ENCODE peak calls at places on chromosomes 16 and 17, in seven cellular contexts. L is fibroblast of lung; H is RWPE2; Z is CD8-positive, alpha-beta memory T cell; S is effector memory CD4-positive, alpha-beta T cell; I is thoracic aorta; Y is tibial nerve. O is an unnamed sample.

GRCh38 chr16:1093284-1094123 is 2.5 kb downstream of the C1QTNF8 start:
- DNase-seq in L (no peak), H (no peak), Z (no peak), S (no peak), I (no peak), Y (no peak), O (no peak)

GRCh38 chr16:15879255-15879804 is 9.1 kb downstream of the CEP20 start:
- DNase-seq in L (peak), H (no peak), Z (no peak), S (no peak), I (no peak), Y (no peak), O (no peak)

GRCh38 chr17:82461827-82462524 is 3.4 kb downstream of the NARF start:
- DNase-seq in L (no peak), H (no peak), Z (no peak), S (no peak), I (no peak), Y (no peak), O (no peak)

GRCh38 chr16:27461483-27462171 is 59.7 kb downstream of the IL21R start:
- DNase-seq in L (peak), H (no peak), Z (no peak), S (no peak), I (no peak), Y (no peak), O (no peak)

GRCh38 chr17:7114241-7114874 is at the start of gene ASGR2:
- DNase-seq in L (no peak), H (no peak), Z (no peak), S (no peak), I (no peak), Y (no peak), O (no peak)

GRCh38 chr17:27879987-27880608 is 13.1 kb downstream of the LYRM9 start:
- DNase-seq in L (peak), H (no peak), Z (peak), S (peak), I (no peak), Y (peak), O (peak)

GRCh38 chr16:28845173-28846079 is 722 bp downstream of the TUFM start:
- DNase-seq in L (no peak), H (no peak), Z (peak), S (no peak), I (no peak), Y (no peak), O (no peak)

GRCh38 chr17:17693253-17693954 is 12.1 kb downstream of the RAI1 start:
- DNase-seq in L (no peak), H (peak), Z (no peak), S (no peak), I (peak), Y (no peak), O (peak)

GRCh38 chr17:57342963-57343589 is 86.8 kb downstream of the MSI2 start:
- DNase-seq in L (no peak), H (no peak), Z (no peak), S (no peak), I (no peak), Y (no peak), O (no peak)

GRCh38 chr17:57340160-57340981 is 84.0 kb downstream of the MSI2 start:
- DNase-seq in L (no peak), H (no peak), Z (no peak), S (no peak), I (no peak), Y (no peak), O (no peak)

GRCh38 chr17:57343717-57344116 is 87.4 kb downstream of the MSI2 start:
- DNase-seq in L (no peak), H (no peak), Z (no peak), S (no peak), I (no peak), Y (no peak), O (no peak)

GRCh38 chr17:57341611-57342010 is 85.3 kb downstream of the MSI2 start:
- DNase-seq in L (no peak), H (no peak), Z (no peak), S (no peak), I (no peak), Y (no peak), O (no peak)

DNA sequence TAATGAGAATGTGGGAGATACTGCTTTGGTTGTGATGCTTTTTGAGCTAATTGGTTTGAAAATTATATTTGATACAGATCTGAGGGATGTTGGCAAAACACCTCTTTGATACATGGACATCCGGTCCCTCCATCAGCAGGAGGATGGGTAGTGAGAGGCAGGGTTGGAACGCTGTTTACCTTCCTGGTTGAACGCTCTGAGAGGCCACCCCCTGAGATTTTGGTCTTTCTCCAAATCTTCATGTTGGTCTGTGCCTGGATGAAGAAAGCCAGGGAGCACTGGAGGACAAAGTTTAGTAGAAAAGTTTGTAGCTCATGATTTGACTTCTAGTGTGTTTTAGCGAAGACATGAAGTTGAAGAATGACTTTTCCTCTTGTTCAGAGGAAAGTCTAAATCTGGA is 85.8 kb downstream of the MSI2 start:
- DNase-seq in L (no peak), H (no peak), Z (no peak), S (no peak), I (no peak), Y (no peak), O (no peak)
- H3K27ac ChIP-seq in L (no peak), H (no peak), Z (no peak), S (no peak), I (no peak), Y (no peak), O (no peak)

DNA sequence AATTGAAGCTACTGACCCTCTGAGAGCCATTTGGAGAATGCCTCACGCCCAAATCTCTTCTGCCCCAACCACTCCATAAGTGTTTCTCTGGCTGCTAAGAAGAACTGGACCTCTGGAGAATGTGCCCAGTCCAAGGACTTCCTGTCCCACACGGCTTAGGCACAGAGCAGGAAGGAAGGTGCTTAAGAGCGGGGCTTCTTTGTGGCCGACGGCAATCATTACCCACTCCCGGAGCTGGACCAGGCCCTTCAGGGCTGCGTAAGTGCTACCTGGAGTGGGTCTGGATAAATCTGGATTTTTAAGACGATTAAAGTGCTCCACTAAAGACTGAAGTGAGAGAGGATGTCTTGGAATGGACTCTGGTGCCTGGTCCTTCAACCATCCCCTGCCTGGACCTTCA is 1.8 kb downstream of the CCDC42 start:
- DNase-seq in L (no peak), H (no peak), Z (no peak), S (no peak), I (no peak), Y (no peak), O (no peak)
- H3K27ac ChIP-seq in L (no peak), H (no peak), Z (no peak), S (no peak), I (peak), Y (no peak), O (no peak)

DNA sequence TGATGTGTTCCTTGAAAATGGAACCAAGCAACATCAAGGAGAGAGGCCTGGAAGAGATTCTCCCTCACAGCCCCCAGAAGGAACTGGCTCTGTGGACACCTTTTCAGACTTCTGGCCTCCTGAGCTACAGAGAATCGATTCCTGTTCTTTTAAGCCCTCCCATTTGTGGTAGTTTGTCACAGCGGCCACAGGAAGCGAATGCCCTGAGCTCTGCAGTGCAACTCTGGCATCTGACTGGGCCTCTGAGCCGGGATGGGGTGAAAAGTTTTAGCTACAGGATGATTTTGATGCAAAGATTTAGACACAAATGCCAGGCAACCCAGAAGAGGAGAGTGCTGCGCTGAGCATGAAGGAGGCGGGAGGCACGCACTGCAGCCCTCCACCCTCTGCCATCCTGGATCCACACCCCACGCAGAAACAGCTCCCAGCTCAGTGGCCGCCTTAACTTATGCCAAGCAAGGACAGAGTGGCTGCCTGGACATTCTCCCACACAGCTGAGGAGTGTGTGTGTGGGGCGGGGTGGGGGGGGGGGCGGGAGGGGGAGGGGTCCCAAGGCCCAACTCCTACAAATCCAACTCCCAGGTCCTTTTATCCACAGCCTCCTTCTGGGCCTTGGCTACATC is 2.2 kb downstream of the TIMP2 start:
- DNase-seq in L (no peak), H (no peak), Z (no peak), S (no peak), I (no peak), Y (no peak), O (no peak)
- H3K27ac ChIP-seq in L (peak), H (no peak), Z (no peak), S (no peak), I (peak), Y (peak), O (peak)

DNA sequence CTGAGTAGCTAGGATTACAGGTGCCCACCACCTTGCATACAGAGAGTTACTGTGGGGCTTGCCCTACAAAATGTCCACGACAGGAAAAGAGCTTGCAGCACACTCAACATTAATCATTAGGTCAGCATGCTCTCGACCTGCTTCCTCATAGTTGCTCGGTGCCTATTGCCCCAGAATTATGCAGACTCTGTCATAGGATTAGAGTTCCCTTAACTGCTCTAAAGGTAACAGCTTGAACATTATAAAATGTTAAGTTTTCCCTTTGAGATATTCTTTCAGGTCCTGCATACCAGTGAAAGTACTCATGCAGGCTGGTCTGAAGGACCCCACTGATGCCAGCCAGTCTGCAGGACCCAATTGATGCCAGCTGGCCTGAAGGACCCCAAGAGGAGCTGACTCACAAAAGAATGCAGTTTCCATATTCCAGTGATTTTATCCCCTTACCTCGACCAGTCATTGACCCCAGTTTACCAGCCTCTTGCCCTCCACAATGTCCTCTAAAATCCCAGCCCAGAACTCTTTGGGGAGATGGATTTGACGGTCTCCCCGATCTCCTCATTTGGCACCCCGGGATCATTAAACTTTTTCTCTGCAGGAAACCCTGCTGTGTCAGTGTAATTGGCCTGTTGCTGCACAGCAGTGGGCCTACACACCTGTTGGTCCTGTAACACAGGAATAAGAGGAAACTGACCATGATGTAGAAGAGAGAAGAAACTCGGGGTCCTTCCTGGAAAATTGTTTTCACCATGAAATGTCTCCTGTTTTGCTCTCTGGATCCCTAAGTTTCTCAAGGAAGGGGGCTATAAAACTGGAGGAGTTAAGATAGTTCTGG is 10.6 kb downstream of the ICAM2 start:
- DNase-seq in L (peak), H (no peak), Z (no peak), S (no peak), I (no peak), Y (no peak), O (no peak)
- H3K27ac ChIP-seq in L (no peak), H (no peak), Z (no peak), S (no peak), I (no peak), Y (no peak), O (no peak)

DNA sequence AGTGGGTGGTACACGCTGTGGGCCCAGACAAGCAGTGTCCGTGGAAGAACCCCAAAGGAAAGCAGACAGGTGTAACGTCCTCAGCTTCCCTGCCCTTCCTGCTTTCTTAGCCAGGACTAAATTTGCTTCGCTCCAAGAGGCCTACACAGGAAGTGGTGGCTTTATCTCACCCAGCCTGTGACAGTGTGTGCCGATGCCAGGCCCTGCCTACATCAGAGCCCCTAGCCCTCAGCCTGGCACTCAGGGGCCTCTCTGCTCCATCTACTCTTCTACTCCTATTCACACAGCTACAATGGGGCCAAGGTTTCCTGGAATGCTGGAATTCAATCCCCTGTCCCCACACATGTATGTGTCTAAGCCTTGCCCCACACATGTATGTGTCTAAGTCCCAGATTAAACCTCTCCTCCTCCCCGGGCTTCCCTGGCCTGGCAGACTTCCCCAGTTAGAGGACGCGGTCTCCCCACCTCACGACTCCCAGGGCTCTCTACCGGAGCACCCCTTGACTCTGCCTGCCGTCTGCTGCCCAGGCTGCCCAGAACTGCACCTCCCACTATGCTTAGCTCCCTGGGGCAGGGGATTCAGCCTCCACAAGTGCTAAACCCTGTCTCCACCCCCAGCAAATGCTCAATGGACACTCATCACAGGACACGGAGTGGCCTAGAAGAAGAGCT is 8.2 kb downstream of the PGAP3 start:
- DNase-seq in L (no peak), H (no peak), Z (peak), S (peak), I (no peak), Y (no peak), O (peak)
- H3K27ac ChIP-seq in L (no peak), H (no peak), Z (peak), S (peak), I (peak), Y (peak), O (peak)

GRCh38 chr17:29214215-29215146 is 32.2 kb upstream of the CRYBA1 start:
- DNase-seq in L (no peak), H (no peak), Z (no peak), S (no peak), I (no peak), Y (no peak), O (no peak)

GRCh38 chr17:29215174-29215573 is 31.5 kb upstream of the CRYBA1 start:
- DNase-seq in L (no peak), H (no peak), Z (no peak), S (no peak), I (no peak), Y (no peak), O (no peak)

GRCh38 chr17:29216181-29216580 is 30.5 kb upstream of the CRYBA1 start:
- DNase-seq in L (no peak), H (no peak), Z (no peak), S (no peak), I (no peak), Y (no peak), O (no peak)

GRCh38 chr17:29215717-29216116 is 30.9 kb upstream of the CRYBA1 start:
- DNase-seq in L (peak), H (no peak), Z (no peak), S (no peak), I (no peak), Y (no peak), O (no peak)

DNA sequence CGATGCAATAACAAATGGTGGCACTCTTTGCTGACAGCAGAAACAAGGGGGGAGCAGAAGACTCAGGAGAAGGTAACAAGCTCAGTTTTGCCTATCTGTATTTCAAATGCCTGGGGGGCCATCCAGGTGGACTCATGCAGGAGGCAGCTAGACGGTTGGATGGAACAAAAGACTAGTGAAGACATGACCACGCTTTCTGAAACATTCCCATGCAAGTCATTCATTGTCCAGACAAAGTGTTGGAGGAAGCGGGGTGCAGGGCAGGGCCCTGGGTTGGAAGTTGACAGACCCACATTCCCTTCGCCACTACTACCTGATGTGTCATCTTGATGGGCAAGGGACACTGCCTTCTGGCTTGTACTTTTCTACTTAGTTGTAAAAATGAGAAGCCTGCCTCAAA is 29.8 kb upstream of the CRYBA1 start:
- DNase-seq in L (no peak), H (no peak), Z (no peak), S (no peak), I (no peak), Y (no peak), O (no peak)
- H3K27ac ChIP-seq in L (no peak), H (peak), Z (no peak), S (no peak), I (no peak), Y (no peak), O (no peak)

GRCh38 chr16:88719933-88720296 is 13.6 kb downstream of the CTU2 start:
- DNase-seq in L (no peak), H (no peak), Z (no peak), S (no peak), I (no peak), Y (no peak), O (no peak)

GRCh38 chr16:88719267-88719932 is 13.1 kb downstream of the CTU2 start:
- DNase-seq in L (no peak), H (no peak), Z (no peak), S (no peak), I (no peak), Y (no peak), O (no peak)

GRCh38 chr16:88716601-88717001 is 10.3 kb downstream of the CTU2 start:
- DNase-seq in L (no peak), H (no peak), Z (no peak), S (no peak), I (no peak), Y (no peak), O (no peak)

GRCh38 chr16:88716201-88716600 is 9.9 kb downstream of the CTU2 start:
- DNase-seq in L (no peak), H (no peak), Z (no peak), S (no peak), I (no peak), Y (no peak), O (no peak)

GRCh38 chr16:88718178-88718577 is 11.9 kb downstream of the CTU2 start:
- DNase-seq in L (no peak), H (no peak), Z (no peak), S (no peak), I (no peak), Y (no peak), O (no peak)
- H3K27ac ChIP-seq in L (no peak), H (no peak), Z (no peak), S (no peak), I (no peak), Y (peak), O (no peak)